ENCODE peak calls at places on chromosomes 13 and 19, in six cellular contexts. One of them, this sample, is unnamed.

GRCh38 chr19:37931941-37932655 is 25.1 kb downstream of the SIPA1L3 start:
- DNase-seq in GM23338: peak; percentile 90
- DNase-seq in HCT116: peak; percentile 65
- DNase-seq in OCI-LY7: peak; percentile 60
- DNase-seq in GM23248: peak; percentile 76
- DNase-seq in PC-3: peak; percentile 92
- DNase-seq in this sample: peak; percentile 87

GRCh38 chr13:52461265-52461664 is 6.0 kb downstream of the CKAP2 start:
- DNase-seq in GM23338: no peak
- DNase-seq in HCT116: no peak
- DNase-seq in OCI-LY7: no peak
- DNase-seq in PC-3: no peak
- DNase-seq in GM23248: no peak
- DNase-seq in this sample: no peak

GRCh38 chr19:54429176-54429495 is 13.9 kb downstream of the TTYH1 start:
- DNase-seq in OCI-LY7: no peak
- DNase-seq in PC-3: no peak
- DNase-seq in HCT116: no peak
- DNase-seq in GM23248: no peak
- DNase-seq in GM23338: no peak
- DNase-seq in this sample: no peak

GRCh38 chr19:45403272-45403671 is 1.6 kb downstream of the PPP1R13L start:
- DNase-seq in GM23248: no peak
- DNase-seq in PC-3: no peak
- DNase-seq in GM23338: no peak
- DNase-seq in HCT116: no peak
- DNase-seq in OCI-LY7: no peak
- DNase-seq in this sample: no peak

GRCh38 chr19:57436392-57436791 is 1.3 kb downstream of the ZNF749 start:
- DNase-seq in GM23338: no peak
- DNase-seq in HCT116: no peak
- DNase-seq in GM23248: peak; percentile 14
- DNase-seq in OCI-LY7: no peak
- DNase-seq in PC-3: no peak
- DNase-seq in this sample: no peak

GRCh38 chr13:79405501-79405830 is 589 bp downstream of the RBM26 start:
- DNase-seq in GM23338: peak; percentile 44
- DNase-seq in PC-3: no peak
- DNase-seq in HCT116: no peak
- DNase-seq in OCI-LY7: no peak
- DNase-seq in GM23248: peak; percentile 75
- DNase-seq in this sample: no peak

GRCh38 chr13:42819712-42820111 is 38.3 kb downstream of the FAM216B start:
- DNase-seq in GM23338: no peak
- DNase-seq in PC-3: no peak
- DNase-seq in OCI-LY7: no peak
- DNase-seq in HCT116: no peak
- DNase-seq in GM23248: no peak
- DNase-seq in this sample: no peak

GRCh38 chr13:48094404-48094780 is 512 bp downstream of the MED4 start:
- DNase-seq in GM23248: peak; percentile 47
- DNase-seq in HCT116: no peak
- DNase-seq in PC-3: no peak
- DNase-seq in OCI-LY7: peak; percentile 22
- DNase-seq in GM23338: peak; percentile 24
- DNase-seq in this sample: peak; percentile 35

GRCh38 chr19:1407662-1408299 is 395 bp downstream of the DAZAP1 start:
- DNase-seq in HCT116: no peak
- DNase-seq in GM23248: peak; percentile 46
- DNase-seq in PC-3: no peak
- DNase-seq in GM23338: no peak
- DNase-seq in OCI-LY7: no peak
- DNase-seq in this sample: no peak

GRCh38 chr19:41320568-41320967 is 10.6 kb downstream of the CCDC97 start:
- DNase-seq in HCT116: no peak
- DNase-seq in PC-3: no peak
- DNase-seq in OCI-LY7: no peak
- DNase-seq in GM23338: no peak
- DNase-seq in GM23248: no peak
- DNase-seq in this sample: no peak

DNA sequence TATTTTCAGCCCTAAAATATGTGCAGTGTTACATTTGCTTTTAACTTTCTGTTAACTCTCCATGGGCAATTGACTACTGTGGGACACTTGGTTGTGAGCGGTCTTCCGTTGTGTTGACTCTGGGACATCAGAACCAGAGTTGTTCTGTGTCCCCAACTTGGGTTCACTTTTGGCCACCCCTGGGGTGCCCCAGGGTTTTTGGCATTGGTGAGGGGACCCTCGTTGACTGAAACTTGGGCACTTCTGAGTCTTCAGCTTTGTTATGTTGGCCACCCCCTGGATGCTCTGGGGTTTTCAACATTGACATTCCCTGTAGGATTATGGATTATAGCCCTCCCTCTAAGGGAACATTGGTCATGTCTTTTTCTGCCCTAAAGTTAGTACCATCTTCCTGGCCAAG is 57.1 kb downstream of the OR10H4 start:
- DNase-seq in GM23248: no peak
- DNase-seq in GM23338: no peak
- DNase-seq in OCI-LY7: no peak
- DNase-seq in PC-3: no peak
- DNase-seq in HCT116: no peak
- DNase-seq in this sample: no peak
- H3K36me3 ChIP-seq in GM23248: no peaks in the 10 kb centered on the region
- H3K36me3 ChIP-seq in GM23338: peaks cover 3% of the 10 kb centered on the region
- H3K36me3 ChIP-seq in OCI-LY7: no peaks in the 10 kb centered on the region
- H3K36me3 ChIP-seq in PC-3: no peaks in the 10 kb centered on the region
- H3K36me3 ChIP-seq in HCT116: no peaks in the 10 kb centered on the region
- H3K36me3 ChIP-seq in this sample: no peaks in the 10 kb centered on the region

DNA sequence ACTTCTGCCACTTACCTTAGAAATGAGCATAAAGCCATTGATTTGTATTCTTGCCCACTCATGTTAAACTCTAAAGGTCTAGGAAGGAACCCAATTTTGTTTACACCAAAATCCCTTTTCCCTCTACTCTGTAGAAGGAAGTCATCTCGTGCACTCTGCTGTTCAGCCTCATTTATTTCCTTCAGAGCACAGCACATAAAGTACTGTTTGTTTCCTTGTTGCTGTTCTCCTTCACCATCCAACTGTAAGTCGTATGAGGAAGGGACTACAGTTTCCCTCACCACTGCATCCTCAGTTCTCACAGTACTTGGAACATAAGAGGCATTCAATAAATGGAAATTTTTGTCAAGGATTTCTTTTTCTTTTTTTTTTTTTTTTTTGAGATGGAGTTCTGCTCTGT is 24.6 kb downstream of the CDADC1 start:
- DNase-seq in GM23248: no peak
- DNase-seq in HCT116: no peak
- DNase-seq in GM23338: no peak
- DNase-seq in PC-3: no peak
- DNase-seq in OCI-LY7: no peak
- DNase-seq in this sample: no peak
- TF ChIP-seq EZH2phosphoT487 in GM23248: no peak
- TF ChIP-seq EZH2phosphoT487 in HCT116: no peak
- TF ChIP-seq EZH2phosphoT487 in GM23338: no peak
- TF ChIP-seq EZH2phosphoT487 in PC-3: no peak
- TF ChIP-seq EZH2phosphoT487 in OCI-LY7: no peak
- TF ChIP-seq EZH2phosphoT487 in this sample: no peak

GRCh38 chr13:29575098-29575497 is 20.4 kb downstream of the SLC7A1 start:
- DNase-seq in PC-3: no peak
- DNase-seq in OCI-LY7: no peak
- DNase-seq in GM23338: no peak
- DNase-seq in HCT116: no peak
- DNase-seq in GM23248: no peak
- DNase-seq in this sample: no peak

GRCh38 chr13:29572575-29572974 is 22.9 kb downstream of the SLC7A1 start:
- DNase-seq in HCT116: no peak
- DNase-seq in PC-3: no peak
- DNase-seq in GM23248: no peak
- DNase-seq in GM23338: no peak
- DNase-seq in OCI-LY7: no peak
- DNase-seq in this sample: no peak

GRCh38 chr13:29570058-29570654 is 25.3 kb downstream of the SLC7A1 start:
- DNase-seq in OCI-LY7: no peak
- DNase-seq in HCT116: no peak
- DNase-seq in GM23338: no peak
- DNase-seq in PC-3: no peak
- DNase-seq in GM23248: no peak
- DNase-seq in this sample: no peak

GRCh38 chr13:29571876-29572570 is 23.5 kb downstream of the SLC7A1 start:
- DNase-seq in PC-3: no peak
- DNase-seq in HCT116: no peak
- DNase-seq in OCI-LY7: no peak
- DNase-seq in GM23248: no peak
- DNase-seq in GM23338: no peak
- DNase-seq in this sample: no peak

DNA sequence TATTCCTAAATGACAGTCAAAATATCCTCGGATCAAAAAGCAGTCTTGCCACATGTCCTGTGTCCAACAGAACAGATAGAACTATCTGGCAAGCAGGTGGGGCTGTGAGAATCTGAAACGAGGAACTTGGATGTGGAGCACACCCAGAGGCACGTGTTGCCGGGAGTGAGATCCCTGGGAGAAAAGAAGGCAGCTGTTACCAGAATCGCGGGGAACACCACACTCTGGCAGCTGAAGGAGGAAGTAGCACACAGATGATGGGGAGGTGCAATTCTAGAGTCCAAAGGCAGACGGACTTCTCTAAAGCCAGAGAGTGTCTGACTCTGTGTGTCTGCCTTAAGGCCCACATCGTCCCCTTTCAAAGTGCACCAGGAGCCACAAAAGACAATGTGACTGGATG is 22.3 kb downstream of the SLC7A1 start:
- DNase-seq in GM23338: no peak
- DNase-seq in PC-3: no peak
- DNase-seq in OCI-LY7: peak; percentile 23
- DNase-seq in GM23248: peak; percentile 60
- DNase-seq in HCT116: no peak
- DNase-seq in this sample: no peak
- H3K4me2 ChIP-seq in GM23338: no peak overlapping the region
- H3K4me2 ChIP-seq in PC-3: no peak overlapping the region
- H3K4me2 ChIP-seq in OCI-LY7: no peak overlapping the region
- H3K4me2 ChIP-seq in GM23248: no peak overlapping the region
- H3K4me2 ChIP-seq in HCT116: no peak overlapping the region
- H3K4me2 ChIP-seq in this sample: no peak overlapping the region

DNA sequence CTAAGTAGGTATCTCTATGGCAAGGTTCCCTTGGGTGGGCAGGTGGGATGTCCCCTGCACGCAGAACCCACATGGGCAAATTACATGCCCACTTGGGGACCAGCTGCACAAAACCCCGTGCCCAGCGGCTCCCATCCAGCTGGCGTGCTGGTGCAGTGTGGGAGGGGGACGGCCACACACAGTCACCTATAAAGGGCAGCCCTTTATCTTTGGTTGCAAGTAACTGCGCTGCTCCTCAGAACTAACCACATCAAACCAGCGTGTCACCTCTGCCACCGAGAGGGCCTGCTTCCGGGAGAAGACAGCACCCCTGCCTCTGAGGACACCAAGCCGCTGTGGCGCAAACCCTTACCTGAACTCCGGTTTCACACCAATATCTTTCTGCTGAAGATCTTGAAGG is 32.2 kb downstream of the ANKRD27 start:
- DNase-seq in GM23248: no peak
- DNase-seq in HCT116: no peak
- DNase-seq in PC-3: no peak
- DNase-seq in OCI-LY7: no peak
- DNase-seq in GM23338: no peak
- DNase-seq in this sample: no peak
- H3K36me3 ChIP-seq in GM23248: peaks cover 18% of the 10 kb centered on the region
- H3K36me3 ChIP-seq in HCT116: peaks cover 42% of the 10 kb centered on the region
- H3K36me3 ChIP-seq in PC-3: peaks cover 5% of the 10 kb centered on the region
- H3K36me3 ChIP-seq in OCI-LY7: peaks cover 76% of the 10 kb centered on the region
- H3K36me3 ChIP-seq in GM23338: peaks cover 22% of the 10 kb centered on the region
- H3K36me3 ChIP-seq in this sample: no peaks in the 10 kb centered on the region

GRCh38 chr19:11024259-11024658 is 63.4 kb downstream of the SMARCA4 start:
- DNase-seq in GM23338: no peak
- DNase-seq in OCI-LY7: no peak
- DNase-seq in HCT116: no peak
- DNase-seq in PC-3: no peak
- DNase-seq in GM23248: no peak
- DNase-seq in this sample: no peak

GRCh38 chr19:11025445-11025844 is 63.8 kb upstream of the LDLR start:
- DNase-seq in GM23248: no peak
- DNase-seq in PC-3: no peak
- DNase-seq in OCI-LY7: no peak
- DNase-seq in HCT116: no peak
- DNase-seq in GM23338: no peak
- DNase-seq in this sample: no peak

GRCh38 chr19:11025997-11026396 is 63.3 kb upstream of the LDLR start:
- DNase-seq in OCI-LY7: no peak
- DNase-seq in GM23338: no peak
- DNase-seq in GM23248: no peak
- DNase-seq in HCT116: no peak
- DNase-seq in PC-3: no peak
- DNase-seq in this sample: no peak

GRCh38 chr19:11023635-11024168 is 62.9 kb downstream of the SMARCA4 start:
- DNase-seq in GM23248: no peak
- DNase-seq in GM23338: no peak
- DNase-seq in PC-3: no peak
- DNase-seq in OCI-LY7: no peak
- DNase-seq in HCT116: no peak
- DNase-seq in this sample: no peak

GRCh38 chr19:11025006-11025405 is 64.2 kb downstream of the SMARCA4 start:
- DNase-seq in OCI-LY7: no peak
- DNase-seq in GM23338: no peak
- DNase-seq in HCT116: no peak
- DNase-seq in PC-3: no peak
- DNase-seq in GM23248: no peak
- DNase-seq in this sample: no peak
- TF ChIP-seq EZH2phosphoT487 in OCI-LY7: no peak
- TF ChIP-seq EZH2phosphoT487 in GM23338: no peak
- TF ChIP-seq EZH2phosphoT487 in HCT116: no peak
- TF ChIP-seq EZH2phosphoT487 in PC-3: no peak
- TF ChIP-seq EZH2phosphoT487 in GM23248: no peak
- TF ChIP-seq EZH2phosphoT487 in this sample: no peak

This sample was measured in neural progenitor cell.